ENCODE peak calls at places on chromosome 10, in ten cellular contexts. I is RWPE1, O is GM06990, Z is posterior cingulate gyrus, X is EH, E is HFF-Myc, T is left ventricle myocardium inferior, F is ovary, B is anterior cingulate cortex, U is T-cell. K is an unnamed sample.

GRCh38 chr10:97685395-97685958 is 1.6 kb downstream of the AVPI1 start:
- DNase-seq in I (peak; percentile 74), O (no peak), Z (no peak), X (peak; percentile 37), E (no peak), T (no peak), F (peak; percentile 61), B (no peak), U (no peak), K (peak; percentile 39)

GRCh38 chr10:33115720-33116119 is 157.7 kb upstream of the ITGB1 start:
- DNase-seq in I (no peak), O (no peak), Z (no peak), X (peak; percentile 60), E (no peak), T (no peak), F (no peak), B (no peak), U (no peak), K (no peak)

GRCh38 chr10:6221192-6221940 is 18.6 kb downstream of the PFKFB3 start:
- DNase-seq in I (no peak), O (no peak), Z (no peak), X (no peak), E (no peak), T (no peak), F (no peak), B (no peak), U (no peak), K (no peak)

GRCh38 chr10:124458874-124459273 is 2.7 kb upstream of the LHPP start:
- DNase-seq in I (no peak), O (no peak), Z (no peak), X (no peak), E (no peak), T (no peak), F (no peak), B (no peak), U (no peak), K (no peak)

GRCh38 chr10:102775973-102776669 is 32.4 kb downstream of the WBP1L start:
- DNase-seq in I (peak; percentile 51), O (no peak), Z (peak; percentile 38), X (peak; percentile 84), E (no peak), T (peak; percentile 89), F (peak; percentile 85), B (peak; percentile 56), U (peak; percentile 9), K (no peak)

GRCh38 chr10:86662186-86663045 is 5.9 kb upstream of the LDB3 start:
- DNase-seq in I (no peak), O (no peak), Z (no peak), X (no peak), E (no peak), T (peak; percentile 15), F (peak; percentile 31), B (no peak), U (no peak), K (no peak)

GRCh38 chr10:77608281-77608680 is 29.3 kb downstream of the KCNMA1 start:
- DNase-seq in I (no peak), O (no peak), Z (no peak), X (no peak), E (no peak), T (no peak), F (no peak), B (no peak), U (no peak), K (no peak)

GRCh38 chr10:102642553-102643345 is 1.5 kb upstream of the TRIM8 start:
- DNase-seq in I (peak; percentile 81), O (peak; percentile 67), Z (peak; percentile 43), X (peak; percentile 81), E (no peak), T (peak; percentile 75), F (peak; percentile 75), B (peak; percentile 78), U (peak; percentile 21), K (peak; percentile 74)

GRCh38 chr10:86652361-86653202 is 1.8 kb upstream of the OPN4 start:
- DNase-seq in I (no peak), O (no peak), Z (peak; percentile 6), X (peak; percentile 53), E (no peak), T (no peak), F (no peak), B (no peak), U (no peak), K (no peak)

GRCh38 chr10:102299873-102300272 is 54.5 kb downstream of the GBF1 start:
- DNase-seq in I (peak; percentile 57), O (no peak), Z (no peak), X (peak; percentile 50), E (no peak), T (no peak), F (no peak), B (no peak), U (no peak), K (no peak)

GRCh38 chr10:67783576-67784294 is 54.3 kb downstream of the DNAJC12 start:
- DNase-seq in I (no peak), O (no peak), Z (no peak), X (no peak), E (no peak), T (no peak), F (no peak), B (no peak), U (no peak), K (no peak)

K was measured in Caki2.